ENCODE peak calls at places on chromosomes 16 and 17, in five cellular contexts. One of them, this sample, is unnamed.

GRCh38 chr16:47057631-47057996 is 84.1 kb upstream of the DNAJA2 start:
- DNase-seq in cardiac muscle cell: peak
- DNase-seq in mucosa of descending colon: no peak
- DNase-seq in H9: no peak
- DNase-seq in GM12865: no peak
- DNase-seq in this sample: no peak

GRCh38 chr16:49854227-49855203 is 1.4 kb downstream of the ZNF423 start:
- DNase-seq in cardiac muscle cell: no peak
- DNase-seq in H9: no peak
- DNase-seq in GM12865: peak
- DNase-seq in mucosa of descending colon: peak
- DNase-seq in this sample: peak

GRCh38 chr16:49725651-49726050 is 130.3 kb downstream of the ZNF423 start:
- DNase-seq in mucosa of descending colon: no peak
- DNase-seq in H9: no peak
- DNase-seq in cardiac muscle cell: no peak
- DNase-seq in GM12865: no peak
- DNase-seq in this sample: no peak

GRCh38 chr17:69084911-69085310 is 24.2 kb upstream of the ABCA9 start:
- DNase-seq in cardiac muscle cell: no peak
- DNase-seq in H9: peak
- DNase-seq in GM12865: no peak
- DNase-seq in mucosa of descending colon: peak
- DNase-seq in this sample: peak

GRCh38 chr16:69105501-69106361 is at the start of gene HAS3:
- DNase-seq in GM12865: peak
- DNase-seq in cardiac muscle cell: peak
- DNase-seq in mucosa of descending colon: no peak
- DNase-seq in H9: peak
- DNase-seq in this sample: peak

GRCh38 chr16:52469775-52470174 is 77.2 kb downstream of the TOX3 start:
- DNase-seq in mucosa of descending colon: no peak
- DNase-seq in H9: no peak
- DNase-seq in cardiac muscle cell: peak
- DNase-seq in GM12865: no peak
- DNase-seq in this sample: no peak

GRCh38 chr17:50133028-50133768 is 3.2 kb upstream of the SAMD14 start:
- DNase-seq in cardiac muscle cell: peak
- DNase-seq in H9: peak
- DNase-seq in GM12865: no peak
- DNase-seq in mucosa of descending colon: no peak
- DNase-seq in this sample: peak

GRCh38 chr16:77289331-77289809 is 90.2 kb downstream of the SYCE1L start:
- DNase-seq in mucosa of descending colon: no peak
- DNase-seq in H9: no peak
- DNase-seq in GM12865: no peak
- DNase-seq in cardiac muscle cell: peak
- DNase-seq in this sample: no peak

GRCh38 chr17:7436556-7437368 is 1.5 kb downstream of the TMEM102 start:
- DNase-seq in GM12865: peak
- DNase-seq in mucosa of descending colon: peak
- DNase-seq in cardiac muscle cell: peak
- DNase-seq in H9: peak
- DNase-seq in this sample: peak
- TF ChIP-seq CTCF in GM12865: peak
- TF ChIP-seq CTCF in mucosa of descending colon: peak
- TF ChIP-seq CTCF in cardiac muscle cell: peak
- TF ChIP-seq CTCF in H9: peak
- TF ChIP-seq CTCF in this sample: peak

DNA sequence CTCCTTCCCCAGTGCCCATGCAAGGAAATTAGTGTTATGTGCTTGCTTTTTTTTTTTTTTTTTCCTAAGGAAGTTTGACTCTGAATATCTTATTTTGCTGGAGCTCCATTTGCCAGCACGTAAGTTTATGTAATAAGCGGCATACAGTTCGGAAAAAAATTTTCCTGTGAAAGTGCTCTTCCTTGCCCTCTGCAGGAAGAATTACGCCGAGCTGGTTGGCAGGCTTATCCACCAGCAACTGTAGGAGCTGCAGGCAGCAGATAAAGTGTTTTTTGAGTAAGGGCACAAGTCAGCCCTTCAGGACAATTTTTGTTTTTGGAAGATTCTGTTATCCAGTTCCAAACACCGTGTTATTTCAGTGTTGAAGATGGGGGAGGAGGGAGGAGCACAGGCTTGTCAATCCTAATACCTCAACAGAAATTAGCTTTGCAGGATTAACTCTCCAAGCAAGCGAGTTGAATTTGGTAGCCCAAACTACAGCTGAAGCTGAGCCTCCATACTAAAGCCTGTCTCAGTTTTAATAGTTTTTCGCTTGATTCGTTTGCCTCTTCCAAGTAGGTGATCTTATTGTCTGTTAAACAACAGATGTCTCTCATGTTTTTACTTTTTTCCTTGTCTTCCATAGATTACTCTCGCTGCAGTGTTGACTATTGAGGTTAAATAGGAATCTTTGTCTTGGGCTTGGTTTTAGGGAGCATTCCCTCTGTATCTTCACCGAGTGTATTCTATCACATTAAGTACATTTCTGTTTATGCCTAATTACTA is 1.1 kb downstream of the SPECC1 start:
- DNase-seq in H9: peak
- DNase-seq in cardiac muscle cell: peak
- DNase-seq in GM12865: peak
- DNase-seq in mucosa of descending colon: no peak
- DNase-seq in this sample: peak
- TF ChIP-seq CTCF in H9: peak
- TF ChIP-seq CTCF in cardiac muscle cell: peak
- TF ChIP-seq CTCF in GM12865: no peak
- TF ChIP-seq CTCF in mucosa of descending colon: no peak
- TF ChIP-seq CTCF in this sample: no peak

GRCh38 chr16:27303256-27304100 is 10.3 kb upstream of the IL4R start:
- DNase-seq in H9: no peak
- DNase-seq in mucosa of descending colon: no peak
- DNase-seq in cardiac muscle cell: no peak
- DNase-seq in GM12865: no peak
- DNase-seq in this sample: no peak

GRCh38 chr16:27304881-27305280 is 8.9 kb upstream of the IL4R start:
- DNase-seq in H9: no peak
- DNase-seq in mucosa of descending colon: no peak
- DNase-seq in cardiac muscle cell: no peak
- DNase-seq in GM12865: no peak
- DNase-seq in this sample: no peak

GRCh38 chr16:27305342-27305741 is 8.4 kb upstream of the IL4R start:
- DNase-seq in H9: no peak
- DNase-seq in mucosa of descending colon: no peak
- DNase-seq in GM12865: no peak
- DNase-seq in cardiac muscle cell: peak
- DNase-seq in this sample: no peak

GRCh38 chr16:27304102-27304501 is 9.7 kb upstream of the IL4R start:
- DNase-seq in GM12865: no peak
- DNase-seq in mucosa of descending colon: no peak
- DNase-seq in cardiac muscle cell: no peak
- DNase-seq in H9: no peak
- DNase-seq in this sample: no peak

DNA sequence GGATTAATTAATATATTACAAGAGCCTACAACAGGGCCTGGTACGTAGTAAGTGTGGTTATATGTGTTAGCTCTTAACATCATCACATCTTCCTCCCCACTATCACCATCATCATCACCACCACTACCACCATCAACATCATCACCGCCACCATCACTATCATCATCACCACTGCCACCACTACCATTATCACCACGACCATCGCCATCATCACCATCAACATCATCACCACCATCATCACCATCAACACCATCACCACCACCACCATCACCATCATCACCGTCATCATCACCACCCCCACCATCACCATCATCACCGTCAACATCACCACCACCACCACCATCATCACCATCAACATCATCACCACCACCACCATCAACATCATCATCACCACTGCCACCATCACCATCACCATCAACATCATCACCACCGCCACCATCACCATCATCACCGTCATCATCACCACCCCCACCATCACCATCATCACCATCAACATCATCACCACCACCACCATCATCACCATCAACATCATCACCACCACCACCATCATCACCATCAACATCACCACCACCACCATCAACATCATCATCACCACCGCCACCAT is 7.8 kb upstream of the IL4R start:
- DNase-seq in H9: no peak
- DNase-seq in cardiac muscle cell: no peak
- DNase-seq in GM12865: no peak
- DNase-seq in mucosa of descending colon: no peak
- DNase-seq in this sample: no peak
- TF ChIP-seq CTCF in H9: no peak
- TF ChIP-seq CTCF in cardiac muscle cell: no peak
- TF ChIP-seq CTCF in GM12865: no peak
- TF ChIP-seq CTCF in mucosa of descending colon: no peak
- TF ChIP-seq CTCF in this sample: no peak

GRCh38 chr16:15874745-15875314 is 13.6 kb downstream of the CEP20 start:
- DNase-seq in H9: peak
- DNase-seq in cardiac muscle cell: peak
- DNase-seq in GM12865: peak
- DNase-seq in mucosa of descending colon: no peak
- DNase-seq in this sample: peak
- TF ChIP-seq CTCF in H9: peak
- TF ChIP-seq CTCF in cardiac muscle cell: peak
- TF ChIP-seq CTCF in GM12865: peak
- TF ChIP-seq CTCF in mucosa of descending colon: peak
- TF ChIP-seq CTCF in this sample: peak

DNA sequence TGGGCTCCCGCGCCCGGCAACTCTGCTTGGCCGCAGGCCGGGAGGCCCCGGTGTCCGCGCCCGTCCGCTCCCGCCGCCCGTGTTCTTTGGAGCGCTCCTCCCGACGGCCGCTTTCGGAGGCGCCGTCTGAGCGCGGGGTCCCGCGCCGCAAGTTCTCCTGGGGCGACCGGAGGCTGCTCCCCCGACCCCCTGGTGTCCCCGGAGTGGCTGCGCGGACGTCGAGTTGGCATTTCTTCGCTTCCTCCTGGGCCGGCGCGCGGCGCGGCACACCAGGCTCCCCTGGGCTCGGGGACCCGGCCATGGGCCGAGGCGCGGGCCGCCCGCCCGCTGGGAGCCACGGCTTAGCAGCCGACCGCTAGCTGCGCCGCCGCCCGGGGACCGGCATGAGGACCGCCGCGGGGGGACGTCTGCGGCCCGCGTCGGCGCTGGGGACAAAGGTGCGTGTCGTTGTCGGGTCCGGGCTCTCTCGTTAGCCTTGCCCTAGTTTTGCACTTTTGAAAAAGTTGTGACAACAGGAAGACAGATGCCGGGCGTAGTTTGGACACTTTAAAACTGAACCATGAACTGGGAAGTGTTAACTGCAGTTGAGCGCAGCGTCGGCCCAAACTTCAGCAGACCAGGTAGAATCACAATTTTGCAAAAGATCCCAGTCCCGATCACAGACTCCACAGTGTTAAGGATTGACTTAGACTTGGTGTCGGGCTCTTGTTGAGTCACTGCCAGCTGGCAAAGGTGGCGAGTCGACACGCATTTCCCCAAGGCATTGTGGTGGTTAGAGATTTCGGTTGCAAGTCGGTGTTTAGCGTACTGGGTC is 700 bp downstream of the UBN1 start:
- DNase-seq in H9: peak
- DNase-seq in cardiac muscle cell: peak
- DNase-seq in mucosa of descending colon: peak
- DNase-seq in GM12865: no peak
- DNase-seq in this sample: peak
- TF ChIP-seq CTCF in H9: no peak
- TF ChIP-seq CTCF in cardiac muscle cell: no peak
- TF ChIP-seq CTCF in mucosa of descending colon: no peak
- TF ChIP-seq CTCF in GM12865: no peak
- TF ChIP-seq CTCF in this sample: no peak

DNA sequence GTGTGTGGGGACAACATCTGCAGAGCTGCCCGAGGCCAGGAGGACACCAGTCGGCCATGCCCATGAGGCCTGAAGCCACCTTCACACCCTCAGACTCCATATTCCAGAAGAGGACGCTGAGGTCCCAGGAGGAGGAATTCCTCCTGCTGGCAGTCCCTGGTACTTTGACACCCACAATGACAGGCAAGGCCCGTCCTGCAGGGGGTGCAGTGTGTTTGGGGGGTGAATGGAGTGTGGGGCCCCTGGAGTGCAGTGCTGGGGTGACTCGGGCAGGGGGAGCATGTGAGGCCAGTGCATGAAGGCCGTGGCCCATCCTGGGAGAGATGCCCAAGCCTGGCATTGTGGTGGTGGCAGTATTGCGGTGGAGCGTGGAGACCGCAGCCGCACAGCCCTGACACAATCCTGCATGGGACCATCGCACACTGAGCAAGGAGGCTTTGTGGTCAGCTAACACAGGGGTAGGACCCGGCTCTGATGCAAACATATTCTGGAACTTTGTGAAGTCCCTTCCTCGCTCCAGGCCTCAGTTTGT is 52.2 kb downstream of the ZDHHC7 start:
- DNase-seq in H9: no peak
- DNase-seq in cardiac muscle cell: no peak
- DNase-seq in mucosa of descending colon: no peak
- DNase-seq in GM12865: no peak
- DNase-seq in this sample: no peak
- TF ChIP-seq CTCF in H9: peak
- TF ChIP-seq CTCF in cardiac muscle cell: no peak
- TF ChIP-seq CTCF in mucosa of descending colon: no peak
- TF ChIP-seq CTCF in GM12865: peak
- TF ChIP-seq CTCF in this sample: peak

GRCh38 chr17:57587201-57587870 is 157.8 kb downstream of the CCDC182 start:
- DNase-seq in GM12865: no peak
- DNase-seq in H9: no peak
- DNase-seq in cardiac muscle cell: no peak
- DNase-seq in mucosa of descending colon: no peak
- DNase-seq in this sample: no peak

GRCh38 chr17:57586099-57586702 is 158.9 kb downstream of the CCDC182 start:
- DNase-seq in cardiac muscle cell: no peak
- DNase-seq in GM12865: no peak
- DNase-seq in H9: no peak
- DNase-seq in mucosa of descending colon: no peak
- DNase-seq in this sample: no peak

GRCh38 chr17:57585341-57586098 is 159.6 kb downstream of the CCDC182 start:
- DNase-seq in GM12865: no peak
- DNase-seq in mucosa of descending colon: no peak
- DNase-seq in cardiac muscle cell: no peak
- DNase-seq in H9: no peak
- DNase-seq in this sample: no peak

GRCh38 chr17:57582881-57583756 is 162.0 kb downstream of the CCDC182 start:
- DNase-seq in H9: no peak
- DNase-seq in mucosa of descending colon: no peak
- DNase-seq in cardiac muscle cell: no peak
- DNase-seq in GM12865: no peak
- DNase-seq in this sample: no peak

DNA sequence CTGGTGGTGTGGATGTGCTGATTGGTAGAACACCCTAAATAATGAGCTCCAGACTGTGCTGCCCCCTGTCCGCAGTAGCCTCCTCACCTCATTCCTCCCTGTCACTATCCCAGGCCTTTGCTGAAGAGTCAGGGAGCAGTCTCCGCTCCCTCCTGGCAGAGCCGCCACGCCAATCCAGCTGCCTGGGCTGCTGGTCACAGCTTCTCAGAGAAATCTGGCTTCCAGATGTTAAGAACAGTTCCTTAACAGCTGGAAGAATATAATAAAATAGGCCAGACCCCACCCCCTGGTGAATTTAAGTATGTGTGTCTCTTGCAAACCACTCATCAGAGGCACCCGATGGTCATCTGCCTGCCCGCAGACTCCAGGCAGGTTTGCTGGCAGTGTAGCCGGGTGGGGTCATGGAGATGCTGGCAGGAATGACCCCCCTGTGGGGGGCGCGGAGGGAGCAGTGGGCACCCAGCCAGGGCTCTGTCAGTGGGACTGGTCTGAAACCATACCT is 161.0 kb downstream of the CCDC182 start:
- DNase-seq in H9: peak
- DNase-seq in cardiac muscle cell: peak
- DNase-seq in GM12865: no peak
- DNase-seq in mucosa of descending colon: no peak
- DNase-seq in this sample: no peak
- TF ChIP-seq CTCF in H9: peak
- TF ChIP-seq CTCF in cardiac muscle cell: no peak
- TF ChIP-seq CTCF in GM12865: no peak
- TF ChIP-seq CTCF in mucosa of descending colon: no peak
- TF ChIP-seq CTCF in this sample: no peak